ENCODE peak calls at places on chromosomes 5 and 9, in four cellular contexts. F, J, T and C are unnamed samples.

GRCh38 chr5:163880307-163880706 is 374.9 kb downstream of the MAT2B start:
- DNase-seq in T (no peak), J (no peak), F (no peak), C (no peak)

GRCh38 chr5:36199620-36200019 is 42.1 kb downstream of the NADK2 start:
- DNase-seq in T (no peak), F (no peak), J (no peak), C (no peak)

GRCh38 chr5:98977723-98978122 is 48.9 kb upstream of the CHD1 start:
- DNase-seq in J (no peak), T (no peak), F (no peak), C (no peak)

GRCh38 chr9:83457005-83457404 is 81.2 kb downstream of the FRMD3 start:
- DNase-seq in J (no peak), T (no peak), F (no peak), C (no peak)

GRCh38 chr9:116286287-116286686 is 132.7 kb downstream of the PAPPA start:
- DNase-seq in T (no peak), F (no peak), J (peak), C (no peak)

GRCh38 chr9:26260238-26260637 is 582.0 kb upstream of the TUSC1 start:
- DNase-seq in F (no peak), T (no peak), J (no peak), C (no peak)

GRCh38 chr5:68444048-68444447 is 228.5 kb downstream of the PIK3R1 start:
- DNase-seq in T (no peak), F (no peak), J (no peak), C (no peak)

GRCh38 chr5:155883966-155884555 is 442.9 kb upstream of the SGCD start:
- DNase-seq in T (no peak), F (no peak), J (no peak), C (no peak)

GRCh38 chr9:136799079-136799853 is 3.1 kb downstream of the CCDC183 start:
- DNase-seq in T (no peak), F (no peak), J (peak), C (peak)

GRCh38 chr9:15423328-15423985 is 781 bp downstream of the SNAPC3 start:
- DNase-seq in T (peak), J (peak), F (no peak), C (no peak)

GRCh38 chr9:127085186-127085585 is 37.2 kb downstream of the ANGPTL2 start:
- DNase-seq in T (no peak), J (no peak), F (no peak), C (no peak)

GRCh38 chr5:10475931-10476687 is 34.4 kb downstream of the ROPN1L start:
- DNase-seq in F (no peak), T (peak), J (no peak), C (no peak)

GRCh38 chr5:10471672-10472071 is 30.0 kb downstream of the ROPN1L start:
- DNase-seq in T (no peak), F (no peak), J (no peak), C (no peak)

GRCh38 chr5:10478436-10478835 is 36.8 kb downstream of the ROPN1L start:
- DNase-seq in J (no peak), F (no peak), T (no peak), C (no peak)

GRCh38 chr5:10476878-10477277 is 35.2 kb downstream of the ROPN1L start:
- DNase-seq in T (no peak), F (no peak), J (no peak), C (no peak)

DNA sequence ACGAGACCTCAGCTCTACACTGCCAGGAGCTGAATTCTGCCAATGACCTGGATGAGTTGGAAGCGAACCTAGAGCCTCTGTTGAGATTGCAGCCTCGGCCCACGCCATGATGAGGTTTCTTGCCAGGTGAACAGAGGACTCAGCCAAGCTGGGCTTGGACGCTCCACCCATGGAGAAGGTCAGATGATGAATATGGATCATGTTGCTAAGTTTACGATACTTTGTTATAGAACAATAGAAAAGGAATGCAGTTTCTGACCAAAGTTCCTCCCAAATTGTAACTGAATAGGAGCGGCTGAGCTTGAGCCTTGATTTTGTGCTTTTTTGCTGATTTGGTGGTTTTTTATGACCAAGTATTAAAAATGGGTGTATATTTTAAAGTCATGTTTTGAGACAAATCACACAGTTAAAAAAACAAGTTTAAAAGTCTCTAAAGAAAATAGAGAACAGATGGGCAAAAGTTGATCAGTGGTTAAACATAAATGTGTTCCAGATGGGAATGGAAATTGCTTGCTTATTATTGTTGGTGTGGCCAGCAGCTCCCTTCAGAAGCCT is 32.9 kb downstream of the ROPN1L start:
- DNase-seq in J (no peak), T (no peak), F (no peak), C (no peak)
- H2AFZ ChIP-seq in J (no peak), T (no peak), F (no peak), C (no peak)

GRCh38 chr5:82664711-82665110 is 386.6 kb upstream of the RPS23 start:
- DNase-seq in T (no peak), J (no peak), F (no peak), C (peak)
- TF ChIP-seq JUNB in T (no peak), J (no peak), F (no peak), C (no peak)

GRCh38 chr5:142056831-142057696 is 44.2 kb upstream of the GNPDA1 start:
- DNase-seq in F (no peak), J (no peak), T (no peak), C (no peak)
- H2AFZ ChIP-seq in F (no peak), J (peak), T (no peak), C (no peak)

GRCh38 chr5:136042156-136042555 is 13.4 kb downstream of the TGFBI start:
- DNase-seq in F (no peak), J (no peak), T (no peak), C (no peak)

GRCh38 chr5:136043551-136043950 is 14.8 kb downstream of the TGFBI start:
- DNase-seq in F (no peak), T (no peak), J (no peak), C (no peak)

GRCh38 chr5:136043968-136044610 is 15.3 kb downstream of the TGFBI start:
- DNase-seq in F (no peak), J (no peak), T (no peak), C (no peak)

GRCh38 chr5:136040746-136041415 is 12.1 kb downstream of the TGFBI start:
- DNase-seq in J (no peak), F (no peak), T (no peak), C (no peak)

DNA sequence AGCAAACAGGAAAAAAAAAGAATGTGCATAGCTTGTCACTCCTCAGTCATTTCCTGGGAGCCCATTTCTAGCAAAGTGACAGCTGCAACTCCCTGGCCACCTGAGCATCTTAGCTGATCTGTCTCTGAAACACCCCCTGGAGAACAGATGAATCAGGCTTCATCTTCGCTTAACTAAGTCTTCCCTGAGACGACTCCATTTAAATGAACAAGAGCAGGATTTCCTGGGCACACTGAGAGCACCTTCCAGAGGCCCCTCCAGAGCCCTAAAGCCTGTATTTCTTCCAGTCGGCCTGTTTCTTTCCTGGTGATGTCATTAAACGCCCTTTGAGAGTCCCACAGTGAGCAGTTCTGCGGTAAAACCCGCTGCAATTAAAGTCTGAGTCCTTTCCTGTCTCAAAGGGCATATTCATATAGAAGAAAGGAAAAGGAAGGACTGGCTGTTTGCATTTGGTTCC is 13.9 kb downstream of the TGFBI start:
- DNase-seq in F (no peak), T (no peak), J (no peak), C (peak)
- TF ChIP-seq JUNB in F (no peak), T (no peak), J (no peak), C (no peak)

DNA sequence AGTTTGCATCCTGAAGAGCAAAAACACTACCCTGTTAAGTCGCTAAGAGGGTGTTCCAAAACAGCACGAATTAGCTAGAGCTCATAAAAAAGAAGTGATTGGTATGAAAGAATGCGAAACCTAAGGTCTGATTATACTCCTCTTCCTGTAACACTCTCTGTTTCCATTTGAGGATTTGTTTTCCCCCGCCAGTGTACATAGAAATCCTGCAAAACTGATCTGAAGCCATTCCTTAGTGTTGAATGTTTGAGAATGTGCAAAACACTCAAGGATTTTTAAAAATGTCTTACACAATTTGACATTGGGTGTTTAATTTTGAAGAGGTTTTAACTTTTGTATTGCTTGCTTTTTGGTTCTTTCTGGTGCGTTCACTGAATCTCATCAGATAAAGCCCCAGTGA is 105.3 kb downstream of the KCNN2 start:
- DNase-seq in T (no peak), F (no peak), J (no peak), C (no peak)
- H2AFZ ChIP-seq in T (no peak), F (no peak), J (no peak), C (no peak)

GRCh38 chr9:94860678-94861588 is 134.4 kb downstream of the AOPEP start:
- DNase-seq in F (peak), T (no peak), J (no peak), C (no peak)
- TF ChIP-seq JUNB in F (peak), T (no peak), J (no peak), C (no peak)

GRCh38 chr9:16982780-16983179 is 112.3 kb upstream of the BNC2 start:
- DNase-seq in T (no peak), J (no peak), F (no peak), C (no peak)

GRCh38 chr9:16985559-16986348 is 115.3 kb upstream of the BNC2 start:
- DNase-seq in F (no peak), J (peak), T (no peak), C (no peak)

GRCh38 chr9:16992138-16992537 is 121.7 kb upstream of the BNC2 start:
- DNase-seq in T (no peak), F (no peak), J (no peak), C (no peak)

GRCh38 chr9:16986441-16987387 is 116.2 kb upstream of the BNC2 start:
- DNase-seq in F (no peak), T (no peak), J (no peak), C (no peak)
- H2AFZ ChIP-seq in F (no peak), T (no peak), J (no peak), C (no peak)

GRCh38 chr5:109532773-109533364 is 123.1 kb upstream of the PJA2 start:
- DNase-seq in J (no peak), T (no peak), F (no peak), C (no peak)
- TF ChIP-seq JUNB in J (no peak), T (no peak), F (no peak), C (no peak)